ENCODE peak calls at places on chromosomes 16 and 17, in ten cellular contexts. J, M, D, F, B, Y, O, Z, S and G are unnamed samples. For H3K4me1, the result is how much of the 10 kb centered on the place peaks cover.

GRCh38 chr17:60149691-60150582 is at the start of gene CA4:
- DNase-seq in J (no peak), M (no peak), D (no peak), F (peak), B (no peak), Y (no peak), O (peak), Z (no peak), S (no peak), G (no peak)

GRCh38 chr17:8467527-8467926 is 31.8 kb downstream of the NDEL1 start:
- DNase-seq in J (no peak), M (no peak), D (no peak), F (no peak), B (no peak), Y (no peak), O (no peak), Z (no peak), S (no peak), G (no peak)

GRCh38 chr16:12455287-12455798 is 348.3 kb downstream of the CPPED1 start:
- DNase-seq in J (peak), M (peak), D (peak), F (peak), B (peak), Y (peak), O (peak), Z (no peak), S (peak), G (peak)

GRCh38 chr16:19417640-19418039 is at the start of gene TMC5:
- DNase-seq in J (no peak), M (peak), D (no peak), F (no peak), B (no peak), Y (no peak), O (no peak), Z (no peak), S (no peak), G (peak)

GRCh38 chr17:51250314-51250840 is 9.5 kb downstream of the MBTD1 start:
- DNase-seq in J (no peak), M (no peak), D (no peak), F (no peak), B (no peak), Y (no peak), O (no peak), Z (no peak), S (no peak), G (no peak)

GRCh38 chr16:52265446-52265861 is 281.5 kb downstream of the TOX3 start:
- DNase-seq in J (no peak), M (no peak), D (no peak), F (peak), B (no peak), Y (peak), O (no peak), Z (no peak), S (no peak), G (no peak)

GRCh38 chr17:18005496-18005895 is 32.8 kb downstream of the DRC3 start:
- DNase-seq in J (no peak), M (no peak), D (no peak), F (no peak), B (no peak), Y (no peak), O (no peak), Z (no peak), S (no peak), G (no peak)

GRCh38 chr17:30396612-30397011 is 17.9 kb downstream of the CPD start:
- DNase-seq in J (no peak), M (no peak), D (no peak), F (no peak), B (no peak), Y (no peak), O (no peak), Z (no peak), S (no peak), G (no peak)

GRCh38 chr17:14768923-14769322 is 468.0 kb downstream of the HS3ST3B1 start:
- DNase-seq in J (no peak), M (no peak), D (peak), F (no peak), B (no peak), Y (no peak), O (no peak), Z (no peak), S (no peak), G (no peak)

GRCh38 chr17:36107660-36108059 is 4.0 kb downstream of the CCL4 start:
- DNase-seq in J (no peak), M (no peak), D (no peak), F (no peak), B (no peak), Y (no peak), O (no peak), Z (no peak), S (no peak), G (no peak)

GRCh38 chr16:88744520-88744835 is 38.2 kb downstream of the CTU2 start:
- DNase-seq in J (no peak), M (no peak), D (no peak), F (no peak), B (no peak), Y (no peak), O (no peak), Z (no peak), S (no peak), G (no peak)

GRCh38 chr16:85610059-85610445 is 3.1 kb upstream of the GSE1 start:
- DNase-seq in J (no peak), M (peak), D (no peak), F (no peak), B (no peak), Y (no peak), O (no peak), Z (no peak), S (no peak), G (peak)

GRCh38 chr16:65660390-65660789 is 538.5 kb upstream of the CDH11 start:
- DNase-seq in J (no peak), M (no peak), D (no peak), F (no peak), B (no peak), Y (no peak), O (no peak), Z (no peak), S (no peak), G (no peak)

GRCh38 chr17:37671813-37672544 is 28.7 kb upstream of the DDX52 start:
- DNase-seq in J (no peak), M (no peak), D (peak), F (no peak), B (no peak), Y (no peak), O (no peak), Z (no peak), S (no peak), G (no peak)

GRCh38 chr17:72512649-72513556 is 392.1 kb downstream of the SOX9 start:
- DNase-seq in J (no peak), M (no peak), D (no peak), F (no peak), B (no peak), Y (no peak), O (no peak), Z (no peak), S (no peak), G (no peak)

GRCh38 chr16:50653056-50653455 is 28.1 kb downstream of the SNX20 start:
- DNase-seq in J (no peak), M (no peak), D (no peak), F (no peak), B (no peak), Y (no peak), O (no peak), Z (no peak), S (no peak), G (no peak)

GRCh38 chr17:6421700-6422604 is 13.0 kb downstream of the AIPL1 start:
- DNase-seq in J (peak), M (peak), D (peak), F (peak), B (peak), Y (peak), O (peak), Z (peak), S (peak), G (peak)

GRCh38 chr16:83085660-83086059 is 458.9 kb downstream of the CDH13 start:
- DNase-seq in J (no peak), M (no peak), D (no peak), F (no peak), B (no peak), Y (no peak), O (no peak), Z (no peak), S (no peak), G (no peak)

GRCh38 chr16:64975821-64976220 is 146.0 kb downstream of the CDH11 start:
- DNase-seq in J (no peak), M (no peak), D (no peak), F (no peak), B (no peak), Y (no peak), O (no peak), Z (no peak), S (no peak), G (no peak)

GRCh38 chr16:85998178-85998867 is 99.4 kb downstream of the IRF8 start:
- DNase-seq in J (no peak), M (no peak), D (no peak), F (no peak), B (no peak), Y (no peak), O (no peak), Z (no peak), S (no peak), G (no peak)

GRCh38 chr17:70195091-70195490 is 25.8 kb downstream of the KCNJ2 start:
- DNase-seq in J (no peak), M (no peak), D (no peak), F (no peak), B (no peak), Y (no peak), O (no peak), Z (no peak), S (no peak), G (no peak)

GRCh38 chr17:17408236-17408794 is 68.5 kb upstream of the MED9 start:
- DNase-seq in J (no peak), M (no peak), D (no peak), F (no peak), B (no peak), Y (no peak), O (no peak), Z (no peak), S (no peak), G (no peak)

GRCh38 chr17:17836818-17837379 is at the start of gene SREBF1:
- DNase-seq in J (peak), M (peak), D (peak), F (peak), B (peak), Y (peak), O (peak), Z (no peak), S (peak), G (no peak)

GRCh38 chr17:55410722-55411462 is 10.7 kb downstream of the MMD start:
- DNase-seq in J (no peak), M (no peak), D (no peak), F (no peak), B (no peak), Y (no peak), O (no peak), Z (no peak), S (no peak), G (no peak)

GRCh38 chr16:2042171-2042570 is 5.5 kb downstream of the NTHL1 start:
- DNase-seq in J (no peak), M (no peak), D (no peak), F (no peak), B (no peak), Y (no peak), O (peak), Z (no peak), S (no peak), G (no peak)

GRCh38 chr16:25066426-25066746 is 45.2 kb upstream of the LCMT1 start:
- DNase-seq in J (no peak), M (no peak), D (no peak), F (no peak), B (no peak), Y (no peak), O (no peak), Z (no peak), S (no peak), G (no peak)

GRCh38 chr16:49776085-49776501 is 79.8 kb downstream of the ZNF423 start:
- DNase-seq in J (peak), M (no peak), D (no peak), F (peak), B (no peak), Y (no peak), O (peak), Z (no peak), S (no peak), G (no peak)

GRCh38 chr17:8953152-8953885 is 12.2 kb downstream of the PIK3R5 start:
- DNase-seq in J (no peak), M (no peak), D (no peak), F (no peak), B (no peak), Y (no peak), O (no peak), Z (no peak), S (no peak), G (no peak)

GRCh38 chr17:67223924-67224323 is 21.1 kb downstream of the HELZ start:
- DNase-seq in J (no peak), M (no peak), D (peak), F (no peak), B (no peak), Y (no peak), O (no peak), Z (no peak), S (no peak), G (no peak)

GRCh38 chr16:65301029-65301428 is 179.2 kb upstream of the CDH11 start:
- DNase-seq in J (no peak), M (no peak), D (no peak), F (no peak), B (no peak), Y (no peak), O (no peak), Z (no peak), S (no peak), G (no peak)

GRCh38 chr17:78806451-78806850 is 24.4 kb upstream of the CYTH1 start:
- DNase-seq in J (no peak), M (no peak), D (peak), F (no peak), B (peak), Y (no peak), O (no peak), Z (no peak), S (no peak), G (no peak)

GRCh38 chr17:2734939-2735338 is 14.5 kb downstream of the CCDC92B start:
- DNase-seq in J (no peak), M (no peak), D (no peak), F (no peak), B (no peak), Y (no peak), O (no peak), Z (no peak), S (no peak), G (no peak)

GRCh38 chr17:17216776-17217175 is 10.6 kb upstream of the PLD6 start:
- DNase-seq in J (no peak), M (no peak), D (no peak), F (no peak), B (no peak), Y (no peak), O (no peak), Z (no peak), S (no peak), G (no peak)

GRCh38 chr16:58084635-58085034 is 44.5 kb downstream of the CFAP20 start:
- DNase-seq in J (no peak), M (no peak), D (no peak), F (no peak), B (no peak), Y (no peak), O (no peak), Z (no peak), S (no peak), G (no peak)

GRCh38 chr16:89370601-89371000 is 119.8 kb downstream of the ANKRD11 start:
- DNase-seq in J (no peak), M (no peak), D (no peak), F (no peak), B (no peak), Y (no peak), O (no peak), Z (no peak), S (no peak), G (no peak)

GRCh38 chr17:43011728-43012472 is 5.3 kb downstream of the IFI35 start:
- DNase-seq in J (no peak), M (no peak), D (no peak), F (no peak), B (no peak), Y (no peak), O (no peak), Z (no peak), S (no peak), G (no peak)

GRCh38 chr16:52568495-52568894 is 21.6 kb upstream of the TOX3 start:
- DNase-seq in J (no peak), M (no peak), D (no peak), F (no peak), B (no peak), Y (no peak), O (no peak), Z (no peak), S (no peak), G (no peak)

DNA sequence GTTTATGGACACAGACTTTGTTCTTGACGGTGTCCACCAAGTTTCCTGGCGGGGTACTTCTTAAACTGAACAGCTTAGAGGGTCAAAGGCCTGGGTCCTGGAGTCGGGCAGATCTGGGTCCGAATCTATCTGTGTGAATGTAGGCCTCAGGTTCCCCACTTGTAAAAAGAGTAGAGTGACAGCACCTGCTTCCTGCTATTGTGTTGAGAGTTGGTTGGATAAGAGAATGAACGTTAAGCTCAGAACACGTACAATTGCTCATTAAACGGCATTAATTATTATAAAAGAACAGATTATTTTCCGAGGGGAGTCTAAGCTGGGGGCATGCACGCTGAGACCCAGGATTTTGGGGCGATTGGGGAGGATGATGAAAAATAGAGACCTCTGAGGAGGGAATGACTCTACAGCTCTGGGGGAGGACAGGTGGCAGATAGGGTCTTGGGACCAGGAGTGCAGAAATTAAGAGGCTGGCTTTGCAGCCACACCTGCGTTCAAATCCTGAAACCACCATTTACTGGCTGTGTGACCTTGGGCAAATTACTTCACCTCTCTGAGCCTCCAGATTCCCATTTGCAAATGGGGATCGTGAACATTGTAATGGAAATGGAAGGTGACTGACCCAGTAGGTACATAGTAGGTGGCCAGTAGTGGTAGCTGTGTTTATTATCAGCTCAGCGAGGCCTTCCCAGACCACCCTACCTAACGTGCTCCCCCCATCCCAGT is 862 bp downstream of the CLEC16A start:
- DNase-seq in J (no peak), M (no peak), D (no peak), F (no peak), B (no peak), Y (no peak), O (no peak), Z (no peak), S (no peak), G (no peak)
- H3K4me1 ChIP-seq in J (half or more), M (under half), D (under half), F (under half), B (under half), Y (under half), O (half or more), Z (half or more), S (under half), G (under half)

GRCh38 chr17:65093930-65094329 is 37.4 kb upstream of the GNA13 start:
- DNase-seq in J (no peak), M (no peak), D (peak), F (no peak), B (no peak), Y (no peak), O (no peak), Z (no peak), S (no peak), G (no peak)
- TF ChIP-seq CTCF in J (no peak), M (no peak), D (no peak), F (no peak), B (no peak), Y (no peak), O (no peak), Z (no peak), S (no peak), G (no peak)

GRCh38 chr17:44910231-44911106 is 4.8 kb downstream of the GFAP start:
- DNase-seq in J (no peak), M (no peak), D (no peak), F (no peak), B (no peak), Y (no peak), O (no peak), Z (no peak), S (no peak), G (no peak)

GRCh38 chr17:44911133-44912001 is 3.9 kb downstream of the GFAP start:
- DNase-seq in J (peak), M (peak), D (peak), F (peak), B (peak), Y (peak), O (peak), Z (no peak), S (peak), G (peak)

GRCh38 chr17:44907696-44908470 is 7.4 kb downstream of the GFAP start:
- DNase-seq in J (no peak), M (no peak), D (no peak), F (no peak), B (no peak), Y (no peak), O (no peak), Z (no peak), S (no peak), G (no peak)

GRCh38 chr17:44908761-44909326 is 6.5 kb downstream of the GFAP start:
- DNase-seq in J (no peak), M (no peak), D (no peak), F (no peak), B (no peak), Y (no peak), O (no peak), Z (no peak), S (no peak), G (no peak)

GRCh38 chr17:44909681-44910144 is 5.6 kb downstream of the GFAP start:
- DNase-seq in J (no peak), M (no peak), D (no peak), F (no peak), B (no peak), Y (peak), O (no peak), Z (no peak), S (no peak), G (no peak)
- H3K4me1 ChIP-seq in J (under half), M (under half), D (half or more), F (under half), B (under half), Y (under half), O (under half), Z (under half), S (under half), G (under half)

DNA sequence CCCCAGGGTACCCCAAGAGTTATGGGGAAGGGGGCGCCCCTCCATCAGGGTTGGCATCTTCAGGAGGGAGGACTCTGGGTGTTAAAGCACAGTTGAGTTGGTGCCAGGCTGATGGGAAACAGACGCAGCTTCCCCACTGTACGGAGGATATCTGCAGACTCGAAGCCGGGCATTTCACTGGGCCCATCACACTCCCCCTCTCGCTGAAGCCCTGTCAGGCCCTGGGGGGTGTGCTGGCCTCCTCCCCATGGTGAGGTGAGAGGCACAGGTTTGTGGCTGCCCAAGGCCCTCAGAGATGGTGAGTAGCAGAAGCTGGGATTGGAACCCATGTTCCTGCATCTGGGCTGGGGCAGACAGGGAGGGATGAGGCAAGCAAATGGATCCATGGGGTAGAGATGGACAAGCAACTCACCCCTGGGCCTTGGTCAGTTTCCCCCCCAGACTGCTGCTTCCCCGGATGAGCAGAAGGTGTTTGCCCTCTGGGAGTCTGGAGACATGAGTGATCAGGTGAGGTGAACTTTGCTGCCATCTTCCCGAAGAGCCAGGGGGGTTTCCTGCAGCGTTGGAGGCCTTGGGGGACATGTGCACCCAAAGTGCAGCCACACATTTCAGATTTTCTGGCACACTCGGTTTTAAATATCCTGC is 31.0 kb downstream of the POLR3E start:
- DNase-seq in J (no peak), M (no peak), D (no peak), F (no peak), B (no peak), Y (no peak), O (no peak), Z (no peak), S (no peak), G (no peak)
- TF ChIP-seq CTCF in J (no peak), M (no peak), D (no peak), F (no peak), B (no peak), Y (no peak), O (no peak), Z (no peak), S (no peak), G (no peak)